ENCODE peak calls at places on chromosomes 5 and 9, in nine cellular contexts. One of them, this sample, is unnamed.

GRCh38 chr5:1476181-1476966 is 31.1 kb upstream of the SLC6A3 start:
- DNase-seq in NCI-H2171 treated with DMSO at 0.1 percent for 48 hours: no peak
- DNase-seq in coronary artery: no peak
- DNase-seq in stimulated activated CD4-positive, alpha-beta T cell treated with anti-CD3 and anti-CD28 coated beads, Interleukin-15, amount 100 ng/mL, for 1 hour: no peak
- DNase-seq in body of pancreas: peak; percentile 8
- DNase-seq in SHP77 treated with DMSO at 0.1 percent for 48 hours: no peak
- DNase-seq in testis: no peak
- DNase-seq in endothelial cell: no peak
- DNase-seq in T-helper 1 cell: no peak
- DNase-seq in this sample: no peak

GRCh38 chr5:139634028-139634325 is 14.2 kb upstream of the CXXC5 start:
- DNase-seq in NCI-H2171 treated with DMSO at 0.1 percent for 48 hours: no peak
- DNase-seq in coronary artery: no peak
- DNase-seq in stimulated activated CD4-positive, alpha-beta T cell treated with anti-CD3 and anti-CD28 coated beads, Interleukin-15, amount 100 ng/mL, for 1 hour: no peak
- DNase-seq in body of pancreas: no peak
- DNase-seq in SHP77 treated with DMSO at 0.1 percent for 48 hours: no peak
- DNase-seq in testis: peak; percentile 11
- DNase-seq in endothelial cell: no peak
- DNase-seq in T-helper 1 cell: no peak
- DNase-seq in this sample: no peak

GRCh38 chr5:164742025-164742424 is 1236.6 kb downstream of the MAT2B start:
- DNase-seq in NCI-H2171 treated with DMSO at 0.1 percent for 48 hours: no peak
- DNase-seq in coronary artery: no peak
- DNase-seq in stimulated activated CD4-positive, alpha-beta T cell treated with anti-CD3 and anti-CD28 coated beads, Interleukin-15, amount 100 ng/mL, for 1 hour: no peak
- DNase-seq in body of pancreas: no peak
- DNase-seq in SHP77 treated with DMSO at 0.1 percent for 48 hours: no peak
- DNase-seq in testis: no peak
- DNase-seq in endothelial cell: no peak
- DNase-seq in T-helper 1 cell: no peak
- DNase-seq in this sample: no peak

GRCh38 chr9:95091574-95091970 is 225.9 kb downstream of the FANCC start:
- DNase-seq in NCI-H2171 treated with DMSO at 0.1 percent for 48 hours: no peak
- DNase-seq in coronary artery: no peak
- DNase-seq in stimulated activated CD4-positive, alpha-beta T cell treated with anti-CD3 and anti-CD28 coated beads, Interleukin-15, amount 100 ng/mL, for 1 hour: no peak
- DNase-seq in body of pancreas: no peak
- DNase-seq in SHP77 treated with DMSO at 0.1 percent for 48 hours: no peak
- DNase-seq in testis: no peak
- DNase-seq in endothelial cell: no peak
- DNase-seq in T-helper 1 cell: no peak
- DNase-seq in this sample: no peak

GRCh38 chr9:68552700-68553099 is 12.0 kb upstream of the TMEM252 start:
- DNase-seq in NCI-H2171 treated with DMSO at 0.1 percent for 48 hours: no peak
- DNase-seq in coronary artery: no peak
- DNase-seq in stimulated activated CD4-positive, alpha-beta T cell treated with anti-CD3 and anti-CD28 coated beads, Interleukin-15, amount 100 ng/mL, for 1 hour: no peak
- DNase-seq in body of pancreas: no peak
- DNase-seq in SHP77 treated with DMSO at 0.1 percent for 48 hours: no peak
- DNase-seq in testis: no peak
- DNase-seq in endothelial cell: no peak
- DNase-seq in T-helper 1 cell: no peak
- DNase-seq in this sample: no peak

GRCh38 chr5:147223951-147224791 is 10.7 kb upstream of the STK32A start:
- DNase-seq in NCI-H2171 treated with DMSO at 0.1 percent for 48 hours: peak; percentile 13
- DNase-seq in coronary artery: no peak
- DNase-seq in stimulated activated CD4-positive, alpha-beta T cell treated with anti-CD3 and anti-CD28 coated beads, Interleukin-15, amount 100 ng/mL, for 1 hour: no peak
- DNase-seq in body of pancreas: peak; percentile 33
- DNase-seq in SHP77 treated with DMSO at 0.1 percent for 48 hours: peak; percentile 23
- DNase-seq in testis: peak; percentile 62
- DNase-seq in endothelial cell: peak; percentile 49
- DNase-seq in T-helper 1 cell: no peak
- DNase-seq in this sample: peak; percentile 38

GRCh38 chr9:123343428-123344272 is 12.3 kb upstream of the CRB2 start:
- DNase-seq in NCI-H2171 treated with DMSO at 0.1 percent for 48 hours: no peak
- DNase-seq in coronary artery: no peak
- DNase-seq in stimulated activated CD4-positive, alpha-beta T cell treated with anti-CD3 and anti-CD28 coated beads, Interleukin-15, amount 100 ng/mL, for 1 hour: no peak
- DNase-seq in body of pancreas: no peak
- DNase-seq in SHP77 treated with DMSO at 0.1 percent for 48 hours: no peak
- DNase-seq in testis: no peak
- DNase-seq in endothelial cell: no peak
- DNase-seq in T-helper 1 cell: no peak
- DNase-seq in this sample: no peak

GRCh38 chr5:21834863-21835262 is 1018.3 kb downstream of the CDH12 start:
- DNase-seq in NCI-H2171 treated with DMSO at 0.1 percent for 48 hours: peak; percentile 22
- DNase-seq in coronary artery: no peak
- DNase-seq in stimulated activated CD4-positive, alpha-beta T cell treated with anti-CD3 and anti-CD28 coated beads, Interleukin-15, amount 100 ng/mL, for 1 hour: no peak
- DNase-seq in body of pancreas: no peak
- DNase-seq in SHP77 treated with DMSO at 0.1 percent for 48 hours: no peak
- DNase-seq in testis: no peak
- DNase-seq in endothelial cell: no peak
- DNase-seq in T-helper 1 cell: no peak
- DNase-seq in this sample: no peak

GRCh38 chr9:114314256-114314867 is 8.5 kb upstream of the ORM1 start:
- DNase-seq in NCI-H2171 treated with DMSO at 0.1 percent for 48 hours: peak; percentile 66
- DNase-seq in coronary artery: peak; percentile 16
- DNase-seq in stimulated activated CD4-positive, alpha-beta T cell treated with anti-CD3 and anti-CD28 coated beads, Interleukin-15, amount 100 ng/mL, for 1 hour: no peak
- DNase-seq in body of pancreas: peak; percentile 4
- DNase-seq in SHP77 treated with DMSO at 0.1 percent for 48 hours: no peak
- DNase-seq in testis: peak; percentile 6
- DNase-seq in endothelial cell: no peak
- DNase-seq in T-helper 1 cell: no peak
- DNase-seq in this sample: no peak

GRCh38 chr5:122170630-122171029 is 41.3 kb downstream of the ZNF474 start:
- DNase-seq in NCI-H2171 treated with DMSO at 0.1 percent for 48 hours: no peak
- DNase-seq in coronary artery: no peak
- DNase-seq in stimulated activated CD4-positive, alpha-beta T cell treated with anti-CD3 and anti-CD28 coated beads, Interleukin-15, amount 100 ng/mL, for 1 hour: no peak
- DNase-seq in body of pancreas: no peak
- DNase-seq in SHP77 treated with DMSO at 0.1 percent for 48 hours: no peak
- DNase-seq in testis: no peak
- DNase-seq in endothelial cell: no peak
- DNase-seq in T-helper 1 cell: no peak
- DNase-seq in this sample: no peak

GRCh38 chr9:108786756-108787663 is 68.8 kb downstream of the ACTL7B start:
- DNase-seq in NCI-H2171 treated with DMSO at 0.1 percent for 48 hours: peak; percentile 69
- DNase-seq in coronary artery: no peak
- DNase-seq in stimulated activated CD4-positive, alpha-beta T cell treated with anti-CD3 and anti-CD28 coated beads, Interleukin-15, amount 100 ng/mL, for 1 hour: no peak
- DNase-seq in body of pancreas: no peak
- DNase-seq in SHP77 treated with DMSO at 0.1 percent for 48 hours: no peak
- DNase-seq in testis: no peak
- DNase-seq in endothelial cell: no peak
- DNase-seq in T-helper 1 cell: no peak
- DNase-seq in this sample: no peak

GRCh38 chr5:69271376-69271775 is 36.7 kb downstream of the CDK7 start:
- DNase-seq in NCI-H2171 treated with DMSO at 0.1 percent for 48 hours: peak; percentile 12
- DNase-seq in coronary artery: no peak
- DNase-seq in stimulated activated CD4-positive, alpha-beta T cell treated with anti-CD3 and anti-CD28 coated beads, Interleukin-15, amount 100 ng/mL, for 1 hour: no peak
- DNase-seq in body of pancreas: peak; percentile 33
- DNase-seq in SHP77 treated with DMSO at 0.1 percent for 48 hours: no peak
- DNase-seq in testis: peak; percentile 83
- DNase-seq in endothelial cell: no peak
- DNase-seq in T-helper 1 cell: no peak
- DNase-seq in this sample: no peak

GRCh38 chr9:29475471-29475870 is 1902.2 kb upstream of the C9orf72 start:
- DNase-seq in NCI-H2171 treated with DMSO at 0.1 percent for 48 hours: no peak
- DNase-seq in coronary artery: no peak
- DNase-seq in stimulated activated CD4-positive, alpha-beta T cell treated with anti-CD3 and anti-CD28 coated beads, Interleukin-15, amount 100 ng/mL, for 1 hour: no peak
- DNase-seq in body of pancreas: no peak
- DNase-seq in SHP77 treated with DMSO at 0.1 percent for 48 hours: no peak
- DNase-seq in testis: no peak
- DNase-seq in endothelial cell: no peak
- DNase-seq in T-helper 1 cell: no peak
- DNase-seq in this sample: no peak

GRCh38 chr9:108041551-108041950 is 552.0 kb upstream of the KLF4 start:
- DNase-seq in NCI-H2171 treated with DMSO at 0.1 percent for 48 hours: no peak
- DNase-seq in coronary artery: no peak
- DNase-seq in stimulated activated CD4-positive, alpha-beta T cell treated with anti-CD3 and anti-CD28 coated beads, Interleukin-15, amount 100 ng/mL, for 1 hour: no peak
- DNase-seq in body of pancreas: no peak
- DNase-seq in SHP77 treated with DMSO at 0.1 percent for 48 hours: no peak
- DNase-seq in testis: no peak
- DNase-seq in endothelial cell: no peak
- DNase-seq in T-helper 1 cell: no peak
- DNase-seq in this sample: no peak

GRCh38 chr9:96646081-96646991 is 8.8 kb downstream of the PRXL2C start:
- DNase-seq in NCI-H2171 treated with DMSO at 0.1 percent for 48 hours: peak; percentile 81
- DNase-seq in coronary artery: no peak
- DNase-seq in stimulated activated CD4-positive, alpha-beta T cell treated with anti-CD3 and anti-CD28 coated beads, Interleukin-15, amount 100 ng/mL, for 1 hour: no peak
- DNase-seq in body of pancreas: no peak
- DNase-seq in SHP77 treated with DMSO at 0.1 percent for 48 hours: no peak
- DNase-seq in testis: no peak
- DNase-seq in endothelial cell: no peak
- DNase-seq in T-helper 1 cell: no peak
- DNase-seq in this sample: no peak

GRCh38 chr9:136077491-136077890 is 17.6 kb downstream of the NACC2 start:
- DNase-seq in NCI-H2171 treated with DMSO at 0.1 percent for 48 hours: no peak
- DNase-seq in coronary artery: no peak
- DNase-seq in stimulated activated CD4-positive, alpha-beta T cell treated with anti-CD3 and anti-CD28 coated beads, Interleukin-15, amount 100 ng/mL, for 1 hour: no peak
- DNase-seq in body of pancreas: no peak
- DNase-seq in SHP77 treated with DMSO at 0.1 percent for 48 hours: no peak
- DNase-seq in testis: no peak
- DNase-seq in endothelial cell: no peak
- DNase-seq in T-helper 1 cell: no peak
- DNase-seq in this sample: no peak

GRCh38 chr9:32968101-32969011 is 33.1 kb downstream of the APTX start:
- DNase-seq in NCI-H2171 treated with DMSO at 0.1 percent for 48 hours: peak; percentile 2
- DNase-seq in coronary artery: no peak
- DNase-seq in stimulated activated CD4-positive, alpha-beta T cell treated with anti-CD3 and anti-CD28 coated beads, Interleukin-15, amount 100 ng/mL, for 1 hour: peak; percentile 35
- DNase-seq in body of pancreas: peak; percentile 54
- DNase-seq in SHP77 treated with DMSO at 0.1 percent for 48 hours: no peak
- DNase-seq in testis: peak; percentile 82
- DNase-seq in endothelial cell: peak; percentile 66
- DNase-seq in T-helper 1 cell: no peak
- DNase-seq in this sample: peak; percentile 24

GRCh38 chr5:60959156-60959555 is 14.2 kb downstream of the NDUFAF2 start:
- DNase-seq in NCI-H2171 treated with DMSO at 0.1 percent for 48 hours: peak; percentile 10
- DNase-seq in coronary artery: no peak
- DNase-seq in stimulated activated CD4-positive, alpha-beta T cell treated with anti-CD3 and anti-CD28 coated beads, Interleukin-15, amount 100 ng/mL, for 1 hour: no peak
- DNase-seq in body of pancreas: no peak
- DNase-seq in SHP77 treated with DMSO at 0.1 percent for 48 hours: no peak
- DNase-seq in testis: no peak
- DNase-seq in endothelial cell: no peak
- DNase-seq in T-helper 1 cell: no peak
- DNase-seq in this sample: no peak

GRCh38 chr9:33080534-33080933 is 4.1 kb upstream of the SMU1 start:
- DNase-seq in NCI-H2171 treated with DMSO at 0.1 percent for 48 hours: peak; percentile 5
- DNase-seq in coronary artery: no peak
- DNase-seq in stimulated activated CD4-positive, alpha-beta T cell treated with anti-CD3 and anti-CD28 coated beads, Interleukin-15, amount 100 ng/mL, for 1 hour: no peak
- DNase-seq in body of pancreas: no peak
- DNase-seq in SHP77 treated with DMSO at 0.1 percent for 48 hours: no peak
- DNase-seq in testis: no peak
- DNase-seq in endothelial cell: no peak
- DNase-seq in T-helper 1 cell: no peak
- DNase-seq in this sample: no peak

GRCh38 chr5:39202594-39203290 is 16.6 kb downstream of the FYB1 start:
- DNase-seq in NCI-H2171 treated with DMSO at 0.1 percent for 48 hours: no peak
- DNase-seq in coronary artery: no peak
- DNase-seq in stimulated activated CD4-positive, alpha-beta T cell treated with anti-CD3 and anti-CD28 coated beads, Interleukin-15, amount 100 ng/mL, for 1 hour: no peak
- DNase-seq in body of pancreas: no peak
- DNase-seq in SHP77 treated with DMSO at 0.1 percent for 48 hours: no peak
- DNase-seq in testis: no peak
- DNase-seq in endothelial cell: no peak
- DNase-seq in T-helper 1 cell: no peak
- DNase-seq in this sample: no peak

GRCh38 chr5:81708889-81709288 is 42.0 kb downstream of the SSBP2 start:
- DNase-seq in NCI-H2171 treated with DMSO at 0.1 percent for 48 hours: no peak
- DNase-seq in coronary artery: no peak
- DNase-seq in stimulated activated CD4-positive, alpha-beta T cell treated with anti-CD3 and anti-CD28 coated beads, Interleukin-15, amount 100 ng/mL, for 1 hour: no peak
- DNase-seq in body of pancreas: no peak
- DNase-seq in SHP77 treated with DMSO at 0.1 percent for 48 hours: no peak
- DNase-seq in testis: no peak
- DNase-seq in endothelial cell: no peak
- DNase-seq in T-helper 1 cell: no peak
- DNase-seq in this sample: no peak

GRCh38 chr9:95302471-95302870 is 15.0 kb downstream of the FANCC start:
- DNase-seq in NCI-H2171 treated with DMSO at 0.1 percent for 48 hours: no peak
- DNase-seq in coronary artery: no peak
- DNase-seq in stimulated activated CD4-positive, alpha-beta T cell treated with anti-CD3 and anti-CD28 coated beads, Interleukin-15, amount 100 ng/mL, for 1 hour: no peak
- DNase-seq in body of pancreas: no peak
- DNase-seq in SHP77 treated with DMSO at 0.1 percent for 48 hours: no peak
- DNase-seq in testis: no peak
- DNase-seq in endothelial cell: no peak
- DNase-seq in T-helper 1 cell: no peak
- DNase-seq in this sample: no peak

GRCh38 chr5:65017636-65018035 is 248.9 kb downstream of the CWC27 start:
- DNase-seq in NCI-H2171 treated with DMSO at 0.1 percent for 48 hours: no peak
- DNase-seq in coronary artery: no peak
- DNase-seq in stimulated activated CD4-positive, alpha-beta T cell treated with anti-CD3 and anti-CD28 coated beads, Interleukin-15, amount 100 ng/mL, for 1 hour: no peak
- DNase-seq in body of pancreas: no peak
- DNase-seq in SHP77 treated with DMSO at 0.1 percent for 48 hours: no peak
- DNase-seq in testis: no peak
- DNase-seq in endothelial cell: no peak
- DNase-seq in T-helper 1 cell: no peak
- DNase-seq in this sample: no peak

GRCh38 chr9:38343552-38343951 is 49.0 kb upstream of the ALDH1B1 start:
- DNase-seq in NCI-H2171 treated with DMSO at 0.1 percent for 48 hours: no peak
- DNase-seq in coronary artery: no peak
- DNase-seq in stimulated activated CD4-positive, alpha-beta T cell treated with anti-CD3 and anti-CD28 coated beads, Interleukin-15, amount 100 ng/mL, for 1 hour: no peak
- DNase-seq in body of pancreas: no peak
- DNase-seq in SHP77 treated with DMSO at 0.1 percent for 48 hours: no peak
- DNase-seq in testis: no peak
- DNase-seq in endothelial cell: no peak
- DNase-seq in T-helper 1 cell: no peak
- DNase-seq in this sample: no peak

GRCh38 chr5:42854795-42855194 is 43.1 kb upstream of the SELENOP start:
- DNase-seq in NCI-H2171 treated with DMSO at 0.1 percent for 48 hours: no peak
- DNase-seq in coronary artery: no peak
- DNase-seq in stimulated activated CD4-positive, alpha-beta T cell treated with anti-CD3 and anti-CD28 coated beads, Interleukin-15, amount 100 ng/mL, for 1 hour: no peak
- DNase-seq in body of pancreas: no peak
- DNase-seq in SHP77 treated with DMSO at 0.1 percent for 48 hours: no peak
- DNase-seq in testis: no peak
- DNase-seq in endothelial cell: no peak
- DNase-seq in T-helper 1 cell: no peak
- DNase-seq in this sample: no peak

GRCh38 chr5:132425009-132425937 is 55.8 kb downstream of the SLC22A5 start:
- DNase-seq in NCI-H2171 treated with DMSO at 0.1 percent for 48 hours: no peak
- DNase-seq in coronary artery: no peak
- DNase-seq in stimulated activated CD4-positive, alpha-beta T cell treated with anti-CD3 and anti-CD28 coated beads, Interleukin-15, amount 100 ng/mL, for 1 hour: peak; percentile 30
- DNase-seq in body of pancreas: no peak
- DNase-seq in SHP77 treated with DMSO at 0.1 percent for 48 hours: no peak
- DNase-seq in testis: no peak
- DNase-seq in endothelial cell: no peak
- DNase-seq in T-helper 1 cell: peak; percentile 41
- DNase-seq in this sample: no peak

GRCh38 chr9:123450096-123450495 is 94.1 kb downstream of the CRB2 start:
- DNase-seq in NCI-H2171 treated with DMSO at 0.1 percent for 48 hours: no peak
- DNase-seq in coronary artery: peak; percentile 66
- DNase-seq in stimulated activated CD4-positive, alpha-beta T cell treated with anti-CD3 and anti-CD28 coated beads, Interleukin-15, amount 100 ng/mL, for 1 hour: no peak
- DNase-seq in body of pancreas: no peak
- DNase-seq in SHP77 treated with DMSO at 0.1 percent for 48 hours: no peak
- DNase-seq in testis: no peak
- DNase-seq in endothelial cell: no peak
- DNase-seq in T-helper 1 cell: no peak
- DNase-seq in this sample: no peak

GRCh38 chr9:126758916-126759576 is 45.8 kb upstream of the ZBTB43 start:
- DNase-seq in NCI-H2171 treated with DMSO at 0.1 percent for 48 hours: no peak
- DNase-seq in coronary artery: no peak
- DNase-seq in stimulated activated CD4-positive, alpha-beta T cell treated with anti-CD3 and anti-CD28 coated beads, Interleukin-15, amount 100 ng/mL, for 1 hour: no peak
- DNase-seq in body of pancreas: no peak
- DNase-seq in SHP77 treated with DMSO at 0.1 percent for 48 hours: no peak
- DNase-seq in testis: no peak
- DNase-seq in endothelial cell: no peak
- DNase-seq in T-helper 1 cell: no peak
- DNase-seq in this sample: no peak

GRCh38 chr5:95369796-95370195 is 21.4 kb upstream of the FAM81B start:
- DNase-seq in NCI-H2171 treated with DMSO at 0.1 percent for 48 hours: no peak
- DNase-seq in coronary artery: no peak
- DNase-seq in stimulated activated CD4-positive, alpha-beta T cell treated with anti-CD3 and anti-CD28 coated beads, Interleukin-15, amount 100 ng/mL, for 1 hour: no peak
- DNase-seq in body of pancreas: no peak
- DNase-seq in SHP77 treated with DMSO at 0.1 percent for 48 hours: no peak
- DNase-seq in testis: no peak
- DNase-seq in endothelial cell: no peak
- DNase-seq in T-helper 1 cell: no peak
- DNase-seq in this sample: no peak

GRCh38 chr5:156208271-156208670 is 118.7 kb upstream of the SGCD start:
- DNase-seq in NCI-H2171 treated with DMSO at 0.1 percent for 48 hours: no peak
- DNase-seq in coronary artery: no peak
- DNase-seq in stimulated activated CD4-positive, alpha-beta T cell treated with anti-CD3 and anti-CD28 coated beads, Interleukin-15, amount 100 ng/mL, for 1 hour: no peak
- DNase-seq in body of pancreas: no peak
- DNase-seq in SHP77 treated with DMSO at 0.1 percent for 48 hours: no peak
- DNase-seq in testis: no peak
- DNase-seq in endothelial cell: no peak
- DNase-seq in T-helper 1 cell: no peak
- DNase-seq in this sample: no peak

GRCh38 chr5:65776707-65777141 is 54.7 kb downstream of the NLN start:
- DNase-seq in NCI-H2171 treated with DMSO at 0.1 percent for 48 hours: no peak
- DNase-seq in coronary artery: no peak
- DNase-seq in stimulated activated CD4-positive, alpha-beta T cell treated with anti-CD3 and anti-CD28 coated beads, Interleukin-15, amount 100 ng/mL, for 1 hour: no peak
- DNase-seq in body of pancreas: no peak
- DNase-seq in SHP77 treated with DMSO at 0.1 percent for 48 hours: no peak
- DNase-seq in testis: no peak
- DNase-seq in endothelial cell: no peak
- DNase-seq in T-helper 1 cell: no peak
- DNase-seq in this sample: no peak